ENCODE peak calls at places on chromosomes 4 and X, in ten cellular contexts. K is CD4-positive, alpha-beta memory T cell; X is iPS DF 6.9; Q is A549; W is cardiac muscle cell; H is psoas muscle; R is breast epithelium; G is lower lobe of right lung; Y is gastrocnemius medialis; L is endodermal cell. M is an unnamed sample.
A peak's percentile ranks its signal among the peaks of the same experiment; 100 is the strongest.

GRCh38 chr4:144376905-144377304 is 236.4 kb upstream of the GYPA start:
- DNase-seq in Q (no peak), X (no peak), Y (no peak), G (no peak), H (no peak), L (no peak), R (no peak), W (no peak), K (no peak), M (no peak)

GRCh38 chr4:138182838-138183426 is 59.2 kb downstream of the SLC7A11 start:
- DNase-seq in Y (no peak), Q (peak; percentile 10), R (no peak), K (no peak), X (no peak), W (peak; percentile 83), H (no peak), G (no peak), L (no peak), M (no peak)

GRCh38 chr4:147362868-147363440 is 117.9 kb upstream of the EDNRA start:
- DNase-seq in W (peak; percentile 88), L (no peak), R (peak; percentile 40), X (no peak), Q (no peak), H (peak; percentile 59), Y (peak; percentile 18), K (no peak), G (peak; percentile 61), M (peak; percentile 86)

GRCh38 chrX:70054391-70054790 is 4.7 kb upstream of the AWAT2 start:
- DNase-seq in K (no peak), H (no peak), X (no peak), L (no peak), Y (no peak), Q (no peak), R (no peak), W (no peak), G (no peak), M (no peak)

GRCh38 chr4:37641886-37642849 is 44.0 kb downstream of the RELL1 start:
- DNase-seq in H (no peak), Y (no peak), W (no peak), G (no peak), R (no peak), X (no peak), K (no peak), Q (no peak), L (no peak), M (no peak)

GRCh38 chrX:21658152-21658737 is at the start of gene KLHL34:
- DNase-seq in H (peak; percentile 44), R (no peak), L (no peak), G (no peak), W (no peak), Q (no peak), Y (peak; percentile 74), X (no peak), K (peak; percentile 11), M (peak; percentile 16)

GRCh38 chrX:13816899-13817298 is at the start of gene GPM6B:
- DNase-seq in W (no peak), R (no peak), G (no peak), H (no peak), X (no peak), Y (no peak), Q (no peak), K (no peak), L (no peak), M (no peak)

GRCh38 chr4:140305053-140305452 is 68.4 kb upstream of the SCOC start:
- DNase-seq in W (no peak), R (no peak), K (no peak), G (no peak), Q (no peak), Y (no peak), L (no peak), H (no peak), X (no peak), M (no peak)

GRCh38 chr4:108080752-108081151 is 88.0 kb downstream of the LEF1 start:
- DNase-seq in W (no peak), K (peak; percentile 54), R (no peak), H (no peak), X (no peak), Q (no peak), L (no peak), Y (no peak), G (no peak), M (no peak)

GRCh38 chrX:151974336-151975227 is at the start of gene GABRE:
- DNase-seq in L (peak; percentile 78), W (peak; percentile 56), R (no peak), X (no peak), Y (no peak), Q (no peak), H (peak; percentile 68), G (peak; percentile 56), K (no peak), M (peak; percentile 75)

GRCh38 chr4:69878250-69878649 is 18.3 kb upstream of the SULT1E1 start:
- DNase-seq in R (no peak), X (no peak), H (no peak), K (no peak), Y (no peak), W (peak; percentile 63), L (no peak), Q (no peak), G (no peak), M (no peak)

GRCh38 chr4:16217300-16218051 is 8.8 kb downstream of the TAPT1 start:
- DNase-seq in G (no peak), Q (no peak), X (no peak), R (no peak), H (no peak), Y (no peak), L (no peak), K (no peak), W (no peak), M (no peak)

GRCh38 chr4:148893095-148893494 is 450.9 kb upstream of the NR3C2 start:
- DNase-seq in Q (no peak), K (no peak), H (no peak), Y (no peak), G (no peak), X (no peak), L (no peak), R (no peak), W (no peak), M (no peak)

GRCh38 chr4:100286601-100287000 is 96.3 kb upstream of the DDIT4L start:
- DNase-seq in Y (peak; percentile 47), H (no peak), Q (no peak), L (peak; percentile 60), R (no peak), K (no peak), X (no peak), W (no peak), G (no peak), M (no peak)

GRCh38 chr4:4860803-4861591 is 1.5 kb downstream of the MSX1 start:
- DNase-seq in Y (no peak), W (peak; percentile 29), R (no peak), Q (no peak), G (no peak), X (no peak), K (no peak), H (peak; percentile 39), L (peak; percentile 76), M (peak; percentile 43)

DNA sequence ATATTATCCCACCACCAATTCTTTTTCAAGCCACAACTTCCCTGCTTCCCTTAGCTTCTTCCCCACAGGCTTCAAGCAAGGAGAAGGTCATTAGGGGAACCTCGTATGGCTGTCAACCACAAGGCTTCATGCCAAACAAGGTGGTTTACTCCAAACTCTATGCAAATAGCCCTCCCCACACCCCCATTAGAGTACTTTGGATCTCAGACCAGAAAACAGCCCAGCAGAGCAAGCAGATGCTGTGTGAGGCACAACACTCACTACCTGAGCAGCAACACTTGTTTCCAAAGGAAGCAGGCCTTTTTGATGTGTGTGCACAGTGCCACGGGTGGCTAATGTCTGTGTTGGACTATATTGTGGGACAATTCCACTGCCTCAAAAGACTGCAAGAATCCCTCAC is 189.0 kb downstream of the AR start:
- DNase-seq in Q (no peak), H (no peak), G (no peak), Y (no peak), K (no peak), X (no peak), R (no peak), W (no peak), L (no peak), M (no peak)
- H3K4me3 ChIP-seq in Q (no peak overlapping the region), H (no peak overlapping the region), G (no peak overlapping the region), Y (no peak overlapping the region), K (no peak overlapping the region), X (no peak overlapping the region), R (no peak overlapping the region), W (no peak overlapping the region), L (no peak overlapping the region), M (no peak overlapping the region)

GRCh38 chr4:119035941-119036737 is 99.5 kb upstream of the MYOZ2 start:
- DNase-seq in H (peak; percentile 44), R (no peak), X (no peak), Q (no peak), W (no peak), Y (peak; percentile 52), L (no peak), K (no peak), G (no peak), M (no peak)
- H3K4me1 ChIP-seq in H (peaks cover 51% of the 10 kb centered on the region), R (peaks cover 3% of the 10 kb centered on the region), X (peaks cover 5% of the 10 kb centered on the region), Q (peaks cover 32% of the 10 kb centered on the region), W (peaks cover 18% of the 10 kb centered on the region), Y (peaks cover 72% of the 10 kb centered on the region), L (peaks cover 7% of the 10 kb centered on the region), K (no peaks in the 10 kb centered on the region), G (peaks cover 17% of the 10 kb centered on the region), M (peaks cover 5% of the 10 kb centered on the region)

GRCh38 chrX:135975421-135975820 is 1.6 kb upstream of the MMGT1 start:
- DNase-seq in R (no peak), G (no peak), K (no peak), Y (no peak), L (no peak), X (no peak), H (no peak), Q (no peak), W (no peak), M (no peak)

GRCh38 chrX:135973548-135974278 is at the start of gene MMGT1:
- DNase-seq in R (peak; percentile 64), H (peak; percentile 80), X (no peak), K (peak; percentile 85), Q (peak; percentile 71), W (peak; percentile 88), Y (peak; percentile 72), L (peak; percentile 91), G (peak; percentile 89), M (peak; percentile 94)

GRCh38 chrX:135974279-135974856 is 580 bp upstream of the MMGT1 start:
- DNase-seq in Q (peak; percentile 41), Y (peak; percentile 51), G (peak; percentile 74), X (no peak), K (peak; percentile 53), L (peak; percentile 89), H (peak; percentile 74), W (peak; percentile 86), R (no peak), M (peak; percentile 92)

GRCh38 chrX:135981010-135981409 is 4.2 kb upstream of the SLC9A6 start:
- DNase-seq in Q (no peak), G (no peak), K (no peak), X (no peak), H (no peak), W (no peak), L (no peak), R (no peak), Y (no peak), M (no peak)

GRCh38 chrX:135977611-135978010 is 3.8 kb upstream of the MMGT1 start:
- DNase-seq in H (no peak), G (no peak), Q (peak; percentile 50), Y (no peak), X (no peak), W (no peak), R (no peak), K (peak; percentile 21), L (no peak), M (no peak)
- H3K4me3 ChIP-seq in H (no peak overlapping the region), G (no peak overlapping the region), Q (peak overlapping the region; percentile 15), Y (no peak overlapping the region), X (no peak overlapping the region), W (no peak overlapping the region), R (no peak overlapping the region), K (no peak overlapping the region), L (no peak overlapping the region), M (no peak overlapping the region)

GRCh38 chr4:6275351-6275750 is 5.7 kb downstream of the WFS1 start:
- DNase-seq in L (no peak), G (no peak), Y (no peak), Q (no peak), W (no peak), H (no peak), K (no peak), X (no peak), R (no peak), M (no peak)
- H3K4me1 ChIP-seq in L (peaks cover 2% of the 10 kb centered on the region), G (peaks cover 97% of the 10 kb centered on the region), Y (peaks cover 29% of the 10 kb centered on the region), Q (peaks cover 23% of the 10 kb centered on the region), W (peaks cover 2% of the 10 kb centered on the region), H (peaks cover 20% of the 10 kb centered on the region), K (peaks cover 17% of the 10 kb centered on the region), X (peaks cover 3% of the 10 kb centered on the region), R (peaks cover 11% of the 10 kb centered on the region), M (peaks cover 43% of the 10 kb centered on the region)

M was measured in right cardiac atrium.